ENCODE peak calls at places on chromosomes 11 and 22, in four cellular contexts. E is mesendoderm, S is IMR-90, R is mesenchymal stem cell. H is an unnamed sample.

GRCh38 chr22:17627961-17628303 is 617 bp downstream of the ATP6V1E1 start:
- DNase-seq in E (peak; percentile 6), S (no peak), R (peak; percentile 11), H (no peak)

GRCh38 chr11:10294289-10294953 is 402 bp upstream of the SBF2 start:
- DNase-seq in E (peak; percentile 66), S (peak; percentile 87), R (peak; percentile 86), H (peak; percentile 50)

GRCh38 chr11:73195191-73196007 is 22.7 kb upstream of the P2RY2 start:
- DNase-seq in E (no peak), S (no peak), R (no peak), H (no peak)

GRCh38 chr22:42446151-42446550 is 13.9 kb upstream of the NFAM1 start:
- DNase-seq in E (no peak), S (no peak), R (no peak), H (no peak)

GRCh38 chr11:74581954-74582547 is 10.3 kb upstream of the POLD3 start:
- DNase-seq in E (no peak), S (no peak), R (no peak), H (no peak)

GRCh38 chr11:15828241-15828903 is 528.0 kb downstream of the SOX6 start:
- DNase-seq in E (no peak), S (no peak), R (no peak), H (no peak)

GRCh38 chr22:45248832-45249561 is 8.3 kb upstream of the KIAA0930 start:
- DNase-seq in E (no peak), S (no peak), R (no peak), H (no peak)

GRCh38 chr11:64639885-64640284 is 48.9 kb downstream of the SLC22A12 start:
- DNase-seq in E (no peak), S (no peak), R (no peak), H (no peak)

GRCh38 chr11:110613526-110613925 is 98.7 kb downstream of the ARHGAP20 start:
- DNase-seq in E (no peak), S (peak; percentile 19), R (no peak), H (no peak)

GRCh38 chr22:17260950-17261349 is 41.7 kb upstream of the ADA2 start:
- DNase-seq in E (peak; percentile 89), S (no peak), R (no peak), H (peak; percentile 78)

GRCh38 chr22:42064629-42065028 is 6.0 kb downstream of the NAGA start:
- DNase-seq in E (no peak), S (no peak), R (no peak), H (no peak)

GRCh38 chr11:12169822-12170221 is 59.4 kb downstream of the MICAL2 start:
- DNase-seq in E (no peak), S (no peak), R (no peak), H (no peak)

GRCh38 chr11:12172493-12173013 is 62.2 kb downstream of the MICAL2 start:
- DNase-seq in E (no peak), S (no peak), R (no peak), H (no peak)

GRCh38 chr11:12171921-12172320 is 61.5 kb downstream of the MICAL2 start:
- DNase-seq in E (no peak), S (no peak), R (no peak), H (no peak)

GRCh38 chr11:12170984-12171383 is 60.6 kb downstream of the MICAL2 start:
- DNase-seq in E (no peak), S (peak; percentile 49), R (peak; percentile 77), H (no peak)

GRCh38 chr11:12170501-12170900 is 60.1 kb downstream of the MICAL2 start:
- DNase-seq in E (no peak), S (no peak), R (no peak), H (no peak)
- H3K4me2 ChIP-seq in E (no peak overlapping the region), S (peak overlapping the region; percentile 27), R (no peak overlapping the region), H (no peak overlapping the region)

DNA sequence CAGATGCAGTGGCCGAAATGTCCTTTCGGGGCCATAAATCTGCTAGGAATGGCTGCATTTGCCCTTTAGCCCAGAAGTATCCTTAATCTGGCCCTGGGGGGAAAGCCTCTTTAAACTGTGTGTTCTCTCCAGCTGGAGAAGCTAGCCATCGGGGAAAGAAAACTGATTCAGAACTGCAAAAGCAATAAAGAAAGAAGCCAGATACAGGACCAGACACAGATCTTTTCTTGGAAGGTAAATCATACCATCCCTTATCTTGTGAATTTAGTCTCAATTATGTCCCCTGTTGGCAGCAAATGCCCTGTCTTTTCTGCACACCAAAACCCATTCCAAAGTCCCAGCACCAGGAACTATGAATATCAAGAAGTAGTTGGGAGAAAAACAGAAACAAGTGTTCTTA is 25.6 kb downstream of the PC start:
- DNase-seq in E (no peak), S (no peak), R (no peak), H (no peak)
- H3K18ac ChIP-seq in E (no peak overlapping the region), S (no peak overlapping the region), R (no peak overlapping the region), H (no peak overlapping the region)

GRCh38 chr11:68369756-68370155 is 57.4 kb downstream of the LRP5 start:
- DNase-seq in E (no peak), S (no peak), R (no peak), H (no peak)

GRCh38 chr11:68369161-68369560 is 56.8 kb downstream of the LRP5 start:
- DNase-seq in E (no peak), S (no peak), R (no peak), H (no peak)

GRCh38 chr11:68371176-68372041 is 59.0 kb downstream of the LRP5 start:
- DNase-seq in E (no peak), S (no peak), R (peak; percentile 69), H (no peak)

GRCh38 chr11:68372114-68372513 is 59.7 kb downstream of the LRP5 start:
- DNase-seq in E (no peak), S (no peak), R (no peak), H (no peak)

GRCh38 chr11:68370211-68371111 is 58.1 kb downstream of the LRP5 start:
- DNase-seq in E (no peak), S (no peak), R (peak; percentile 60), H (no peak)
- H3K4me2 ChIP-seq in E (no peak overlapping the region), S (no peak overlapping the region), R (no peak overlapping the region), H (no peak overlapping the region)

GRCh38 chr11:2376751-2377451 is at the start of gene CD81:
- DNase-seq in E (no peak), S (peak; percentile 33), R (no peak), H (peak; percentile 54)

GRCh38 chr11:2379471-2380174 is 2.5 kb downstream of the CD81 start:
- DNase-seq in E (no peak), S (no peak), R (no peak), H (no peak)

GRCh38 chr11:2375964-2376551 is 1.1 kb upstream of the CD81 start:
- DNase-seq in E (no peak), S (no peak), R (no peak), H (no peak)

GRCh38 chr11:2378527-2379210 is 1.6 kb downstream of the CD81 start:
- DNase-seq in E (no peak), S (peak; percentile 69), R (peak; percentile 65), H (no peak)

DNA sequence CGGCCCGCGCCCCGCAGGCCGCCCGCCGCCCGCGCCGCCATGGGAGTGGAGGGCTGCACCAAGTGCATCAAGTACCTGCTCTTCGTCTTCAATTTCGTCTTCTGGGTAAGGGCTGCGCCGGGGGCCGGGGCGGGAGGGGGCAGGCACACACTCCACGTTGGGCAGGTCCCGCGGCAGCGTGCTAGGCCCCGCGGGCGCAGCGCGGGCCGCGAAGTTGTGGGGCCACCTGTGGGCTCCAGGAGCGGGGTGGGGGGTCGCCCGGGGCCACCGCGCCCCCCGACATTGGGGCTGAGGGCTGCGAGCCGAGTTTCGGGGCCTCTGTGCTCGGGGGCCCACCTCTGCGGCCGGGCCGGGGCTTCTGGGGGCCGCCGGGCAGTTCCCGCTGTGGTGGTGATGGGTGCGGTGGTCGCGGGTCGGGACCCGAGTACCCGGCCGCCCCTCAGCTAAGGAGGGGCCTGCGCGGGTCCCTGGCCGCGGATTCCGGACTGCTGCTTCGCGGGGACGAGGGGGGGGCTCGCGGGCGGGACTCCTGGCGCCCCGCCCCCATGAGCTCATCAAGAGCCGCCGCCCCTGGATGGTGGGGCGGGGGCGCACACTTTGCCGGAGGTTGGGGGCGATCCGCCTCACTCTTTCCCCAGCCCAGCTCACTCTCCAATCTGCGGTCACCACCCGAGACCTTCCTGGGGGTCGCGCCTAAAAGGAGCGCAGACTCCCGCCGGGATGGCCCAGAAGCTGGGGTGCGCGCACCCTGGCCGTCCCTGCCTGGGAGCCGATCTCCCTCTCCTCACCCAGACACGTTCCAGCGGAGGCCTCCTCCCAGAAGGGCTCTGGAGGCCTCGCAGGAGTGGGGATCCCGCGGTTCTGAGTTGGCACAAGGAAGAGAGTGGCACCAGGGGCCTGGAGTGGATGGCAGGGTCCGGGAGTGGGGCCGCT is 667 bp downstream of the CD81 start:
- DNase-seq in E (peak; percentile 69), S (peak; percentile 33), R (peak; percentile 68), H (peak; percentile 57)
- H3K18ac ChIP-seq in E (peak overlapping the region; percentile 77), S (peak overlapping the region; percentile 24), R (peak overlapping the region; percentile 88), H (peak overlapping the region; percentile 27)

GRCh38 chr11:113203332-113203731 is 111.1 kb upstream of the TTC12 start:
- DNase-seq in E (no peak), S (no peak), R (no peak), H (no peak)

GRCh38 chr11:113198907-113199660 is 115.3 kb upstream of the TTC12 start:
- DNase-seq in E (no peak), S (no peak), R (peak; percentile 27), H (no peak)

GRCh38 chr11:113204280-113204679 is 110.1 kb upstream of the TTC12 start:
- DNase-seq in E (no peak), S (no peak), R (no peak), H (no peak)

GRCh38 chr11:113201055-113201818 is 113.1 kb upstream of the TTC12 start:
- DNase-seq in E (peak; percentile 55), S (no peak), R (no peak), H (peak; percentile 36)

GRCh38 chr11:113202431-113202830 is 112.0 kb upstream of the TTC12 start:
- DNase-seq in E (peak; percentile 68), S (no peak), R (no peak), H (no peak)
- H3K4me2 ChIP-seq in E (no peak overlapping the region), S (no peak overlapping the region), R (no peak overlapping the region), H (no peak overlapping the region)

GRCh38 chr22:21736948-21737347 is 1.4 kb upstream of the YPEL1 start:
- DNase-seq in E (no peak), S (no peak), R (no peak), H (no peak)

GRCh38 chr22:21738081-21738480 is 2.5 kb upstream of the YPEL1 start:
- DNase-seq in E (no peak), S (no peak), R (no peak), H (no peak)

GRCh38 chr22:21741059-21741458 is 5.5 kb upstream of the YPEL1 start:
- DNase-seq in E (no peak), S (no peak), R (no peak), H (no peak)

GRCh38 chr22:21739828-21740377 is 4.3 kb upstream of the YPEL1 start:
- DNase-seq in E (no peak), S (no peak), R (no peak), H (no peak)

DNA sequence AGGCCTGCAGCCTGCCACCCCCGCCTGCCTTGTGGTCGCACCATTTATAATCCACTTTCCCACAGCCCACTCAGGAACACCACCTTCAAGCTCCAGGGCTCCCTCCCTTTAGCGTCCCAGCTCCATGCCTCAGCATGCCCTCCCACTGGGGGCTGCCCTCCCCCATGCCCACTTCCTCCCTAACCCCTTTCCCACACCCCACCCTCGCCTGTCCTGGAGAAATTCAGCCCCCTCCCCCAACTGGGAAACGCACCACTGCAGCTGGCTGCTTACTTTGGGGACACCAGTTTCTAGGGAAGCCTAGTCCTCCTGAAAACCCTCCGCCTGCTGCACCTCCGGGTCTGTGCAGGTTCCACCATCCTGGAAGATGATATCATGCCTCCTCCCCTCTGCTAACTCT is 3.4 kb upstream of the YPEL1 start:
- DNase-seq in E (no peak), S (no peak), R (no peak), H (no peak)
- H3K18ac ChIP-seq in E (no peak overlapping the region), S (no peak overlapping the region), R (no peak overlapping the region), H (no peak overlapping the region)

H was measured in H9.